ENCODE peak calls at places on chromosomes 6 and 20, in five cellular contexts. W is BJ, U is astrocyte of the spinal cord, H is epithelial cell of esophagus, B is fibroblast of pulmonary artery. M is an unnamed sample.

GRCh38 chr20:839626-840025 is 6.1 kb downstream of the FAM110A start:
- DNase-seq in W (no peak), U (no peak), H (no peak), B (no peak), M (no peak)

GRCh38 chr6:135555550-135555949 is 58.0 kb upstream of the AHI1 start:
- DNase-seq in W (no peak), U (no peak), H (no peak), B (no peak), M (no peak)

GRCh38 chr20:9112541-9113515 is 43.9 kb downstream of the PLCB4 start:
- DNase-seq in W (no peak), U (peak), H (peak), B (peak), M (no peak)

GRCh38 chr6:158688860-158689259 is 39.0 kb downstream of the SYTL3 start:
- DNase-seq in W (no peak), U (no peak), H (peak), B (peak), M (no peak)

GRCh38 chr6:168999392-168999791 is 254.3 kb downstream of the THBS2 start:
- DNase-seq in W (no peak), U (no peak), H (no peak), B (no peak), M (no peak)

GRCh38 chr6:16930432-16930831 is 169.2 kb upstream of the ATXN1 start:
- DNase-seq in W (no peak), U (no peak), H (no peak), B (no peak), M (no peak)

GRCh38 chr6:99013145-99013544 is 65.4 kb upstream of the FBXL4 start:
- DNase-seq in W (peak), U (peak), H (peak), B (peak), M (no peak)

GRCh38 chr6:135144678-135145508 is 36.2 kb upstream of the MYB start:
- DNase-seq in W (no peak), U (peak), H (peak), B (peak), M (peak)

GRCh38 chr6:126087456-126087855 is 101.1 kb downstream of the TRMT11 start:
- DNase-seq in W (no peak), U (no peak), H (no peak), B (no peak), M (no peak)

GRCh38 chr6:74268821-74269600 is 573.0 kb downstream of the CD109 start:
- DNase-seq in W (no peak), U (no peak), H (no peak), B (no peak), M (no peak)

GRCh38 chr20:38123021-38123587 is 42.0 kb downstream of the TGM2 start:
- DNase-seq in W (no peak), U (peak), H (no peak), B (peak), M (no peak)

GRCh38 chr6:25963426-25964123 is 973 bp downstream of the TRIM38 start:
- DNase-seq in W (no peak), U (no peak), H (peak), B (peak), M (no peak)

GRCh38 chr20:23106271-23106851 is 20.2 kb upstream of the CD93 start:
- DNase-seq in W (no peak), U (no peak), H (peak), B (peak), M (no peak)

GRCh38 chr6:37487891-37488290 is 11.8 kb downstream of the CCDC167 start:
- DNase-seq in W (no peak), U (no peak), H (no peak), B (no peak), M (no peak)

GRCh38 chr6:167794386-167795157 is 32.1 kb upstream of the AFDN start:
- DNase-seq in W (no peak), U (no peak), H (no peak), B (no peak), M (no peak)

GRCh38 chr6:43285415-43285814 is 12.6 kb upstream of the SLC22A7 start:
- DNase-seq in W (no peak), U (no peak), H (no peak), B (no peak), M (no peak)

GRCh38 chr6:141677598-141678211 is 455.0 kb upstream of the GJE1 start:
- DNase-seq in W (no peak), U (peak), H (peak), B (peak), M (no peak)

GRCh38 chr20:24164360-24164759 is 175.8 kb upstream of the GGTLC1 start:
- DNase-seq in W (no peak), U (peak), H (peak), B (peak), M (peak)

GRCh38 chr6:124927806-124928205 is 34.4 kb upstream of the RNF217 start:
- DNase-seq in W (no peak), U (peak), H (peak), B (peak), M (no peak)

GRCh38 chr6:4936681-4937041 is 67.2 kb downstream of the RPP40 start:
- DNase-seq in W (no peak), U (peak), H (peak), B (peak), M (peak)

GRCh38 chr6:132584698-132585097 is 4.8 kb downstream of the TAAR5 start:
- DNase-seq in W (no peak), U (no peak), H (no peak), B (no peak), M (no peak)

GRCh38 chr6:163419413-163420314 is 5.1 kb downstream of the QKI start:
- DNase-seq in W (no peak), U (peak), H (no peak), B (peak), M (no peak)

GRCh38 chr6:5094327-5094726 is 9.2 kb downstream of the PPP1R3G start:
- DNase-seq in W (peak), U (peak), H (peak), B (peak), M (no peak)

GRCh38 chr20:53706008-53706481 is 112.4 kb upstream of the ZNF217 start:
- DNase-seq in W (peak), U (peak), H (peak), B (peak), M (no peak)

GRCh38 chr6:3621411-3621810 is 130.1 kb downstream of the PXDC1 start:
- DNase-seq in W (no peak), U (no peak), H (no peak), B (no peak), M (no peak)

GRCh38 chr6:53648571-53648970 is 17.0 kb downstream of the KLHL31 start:
- DNase-seq in W (no peak), U (no peak), H (no peak), B (peak), M (no peak)
- TF ChIP-seq CTCF in W (no peak), U (no peak), H (no peak), B (no peak), M (no peak)

DNA sequence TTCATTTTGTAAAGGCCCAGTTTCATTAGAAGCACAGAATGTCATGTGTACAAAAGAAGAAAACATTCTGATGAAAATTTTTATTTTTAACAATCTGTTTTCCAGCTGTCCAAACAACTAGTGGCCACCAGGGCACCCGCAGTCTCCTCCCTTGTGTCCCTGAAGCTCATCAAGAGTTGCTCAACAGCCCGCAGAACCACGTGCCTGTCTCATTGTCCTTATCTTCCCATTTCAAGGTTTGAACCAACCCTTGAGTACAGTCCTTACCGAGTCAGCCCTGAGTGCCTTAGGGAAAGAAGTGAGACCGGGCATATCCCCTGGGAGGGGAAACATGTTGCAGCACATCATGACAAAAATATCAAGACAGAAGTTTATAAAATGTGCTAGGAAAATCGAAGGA is 15.9 kb upstream of the ZNF133 start:
- DNase-seq in W (no peak), U (no peak), H (peak), B (peak), M (no peak)
- TF ChIP-seq CTCF in W (peak), U (no peak), H (peak), B (peak), M (no peak)

GRCh38 chr20:60715172-60715571 is 536.9 kb upstream of the CDH4 start:
- DNase-seq in W (no peak), U (no peak), H (no peak), B (no peak), M (no peak)
- TF ChIP-seq CTCF in W (no peak), U (no peak), H (no peak), B (no peak), M (no peak)

GRCh38 chr6:6319947-6320811 is at the start of gene F13A1:
- DNase-seq in W (no peak), U (no peak), H (no peak), B (no peak), M (no peak)
- TF ChIP-seq CTCF in W (no peak), U (no peak), H (no peak), B (no peak), M (no peak)

GRCh38 chr6:117028256-117028655 is 151.2 kb downstream of the RFX6 start:
- DNase-seq in W (no peak), U (no peak), H (no peak), B (no peak), M (no peak)
- TF ChIP-seq CTCF in W (no peak), U (no peak), H (no peak), B (no peak), M (no peak)

GRCh38 chr6:75852721-75853120 is 103.7 kb downstream of the MYO6 start:
- DNase-seq in W (no peak), U (peak), H (peak), B (peak), M (no peak)

GRCh38 chr6:75856902-75857301 is 107.9 kb downstream of the MYO6 start:
- DNase-seq in W (no peak), U (no peak), H (no peak), B (no peak), M (no peak)

GRCh38 chr6:75850026-75850385 is 101.0 kb downstream of the MYO6 start:
- DNase-seq in W (no peak), U (no peak), H (peak), B (peak), M (no peak)

GRCh38 chr6:75853796-75854195 is 104.8 kb downstream of the MYO6 start:
- DNase-seq in W (no peak), U (no peak), H (no peak), B (no peak), M (no peak)

DNA sequence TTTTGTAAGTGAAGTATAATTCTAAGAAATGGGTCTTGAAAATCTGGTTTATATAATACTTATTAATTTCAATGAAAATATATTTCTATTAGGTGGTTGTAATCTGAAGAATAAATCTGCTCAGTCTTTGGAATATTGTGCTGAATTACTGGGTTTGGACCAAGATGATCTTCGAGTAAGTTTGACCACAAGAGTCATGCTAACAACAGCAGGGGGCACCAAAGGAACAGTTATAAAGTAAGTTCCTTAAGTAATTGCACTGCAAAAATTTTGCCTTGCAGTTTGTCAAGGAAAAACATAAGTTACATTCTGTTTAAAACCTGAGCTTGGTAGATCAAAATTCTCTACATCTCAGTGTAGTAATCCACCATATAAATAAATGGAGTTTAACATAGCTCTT is 106.0 kb downstream of the MYO6 start:
- DNase-seq in W (peak), U (peak), H (peak), B (peak), M (peak)
- TF ChIP-seq CTCF in W (peak), U (peak), H (peak), B (peak), M (peak)

GRCh38 chr20:55415567-55416142 is 589.7 kb downstream of the CBLN4 start:
- DNase-seq in W (no peak), U (no peak), H (peak), B (no peak), M (no peak)
- TF ChIP-seq CTCF in W (no peak), U (no peak), H (peak), B (no peak), M (no peak)

M was measured in activated CD8-positive, alpha-beta T cell treated with anti-CD3 and anti-CD28 coated beads for 36 hours.